ENCODE peak calls at places on chromosomes 16 and 17, in five cellular contexts. Z is heart left ventricle, R is stomach, D is uterus, I is transverse colon. S is an unnamed sample.

GRCh38 chr17:7650509-7651096 is at the start of gene ATP1B2:
- DNase-seq in I (peak; percentile 75), D (peak; percentile 83), Z (peak; percentile 77), R (peak; percentile 72), S (peak; percentile 97)

GRCh38 chr17:60712675-60713074 is 35.0 kb downstream of the BCAS3 start:
- DNase-seq in Z (no peak), D (no peak), R (no peak), I (no peak), S (no peak)

GRCh38 chr16:21599994-21600773 is 807 bp downstream of the METTL9 start:
- DNase-seq in D (no peak), R (no peak), Z (peak; percentile 30), I (no peak), S (peak; percentile 84)

GRCh38 chr16:19066988-19067348 is 446 bp upstream of the COQ7 start:
- DNase-seq in Z (no peak), D (no peak), R (no peak), I (no peak), S (no peak)

GRCh38 chr16:2341456-2342447 is 1.2 kb upstream of the ABCA3 start:
- DNase-seq in R (no peak), Z (no peak), I (peak; percentile 18), D (peak; percentile 30), S (no peak)

GRCh38 chr17:39927928-39928867 is 666 bp downstream of the LRRC3C start:
- DNase-seq in I (peak; percentile 46), D (peak; percentile 57), Z (peak; percentile 52), R (peak; percentile 46), S (peak; percentile 52)

GRCh38 chr17:64354824-64355535 is 35.7 kb downstream of the PECAM1 start:
- DNase-seq in R (no peak), D (no peak), I (no peak), Z (no peak), S (no peak)

GRCh38 chr17:39677581-39678339 is 9.5 kb downstream of the PNMT start:
- DNase-seq in I (no peak), D (no peak), Z (peak; percentile 81), R (no peak), S (no peak)

GRCh38 chr17:76670708-76671122 is 27.2 kb upstream of the ST6GALNAC1 start:
- DNase-seq in R (no peak), D (no peak), Z (no peak), I (no peak), S (no peak)

GRCh38 chr16:15539197-15539596 is 103.8 kb downstream of the MARF1 start:
- DNase-seq in D (no peak), I (peak; percentile 15), R (no peak), Z (no peak), S (peak; percentile 10)

GRCh38 chr17:74810699-74811485 is 34.7 kb upstream of the NAT9 start:
- DNase-seq in R (no peak), Z (no peak), I (no peak), D (no peak), S (no peak)

GRCh38 chr17:59355030-59355694 is 23.7 kb downstream of the YPEL2 start:
- DNase-seq in I (no peak), Z (no peak), D (no peak), R (no peak), S (no peak)

GRCh38 chr16:85663891-85664321 is 24.8 kb downstream of the GINS2 start:
- DNase-seq in I (peak; percentile 55), D (no peak), R (peak; percentile 82), Z (no peak), S (no peak)

GRCh38 chr17:18225562-18226283 is at the start of gene LLGL1:
- DNase-seq in I (no peak), R (no peak), D (no peak), Z (no peak), S (peak; percentile 49)

GRCh38 chr16:75402821-75403475 is 30.4 kb downstream of the CFDP1 start:
- DNase-seq in Z (no peak), I (no peak), R (no peak), D (no peak), S (peak; percentile 52)

GRCh38 chr17:79990051-79990592 is 45.5 kb downstream of the TBC1D16 start:
- DNase-seq in D (no peak), Z (no peak), I (peak; percentile 62), R (no peak), S (no peak)

GRCh38 chr17:45873728-45874127 is 20.6 kb upstream of the MAPT start:
- DNase-seq in I (no peak), D (no peak), R (no peak), Z (no peak), S (no peak)

GRCh38 chr16:31064882-31065461 is 9.1 kb downstream of the ZNF668 start:
- DNase-seq in I (no peak), R (no peak), D (peak; percentile 65), Z (peak; percentile 62), S (no peak)

GRCh38 chr16:47732806-47733150 is 271.6 kb downstream of the PHKB start:
- DNase-seq in I (no peak), Z (no peak), R (no peak), D (no peak), S (no peak)

GRCh38 chr17:33045236-33045635 is 53.6 kb downstream of the SPACA3 start:
- DNase-seq in Z (no peak), I (no peak), R (no peak), D (no peak), S (no peak)

GRCh38 chr16:69921125-69921524 is 30.0 kb upstream of the CLEC18A start:
- DNase-seq in R (no peak), D (no peak), I (no peak), Z (no peak), S (no peak)

GRCh38 chr16:23670137-23670776 is 8.4 kb upstream of the PLK1 start:
- DNase-seq in I (no peak), R (no peak), D (no peak), Z (no peak), S (no peak)

GRCh38 chr17:49603720-49604119 is 28.0 kb downstream of the NXPH3 start:
- DNase-seq in R (no peak), I (no peak), D (no peak), Z (no peak), S (peak; percentile 10)

GRCh38 chr17:51647873-51648272 is 387.5 kb downstream of the UTP18 start:
- DNase-seq in R (no peak), Z (no peak), D (no peak), I (no peak), S (no peak)

GRCh38 chr16:67873435-67874146 is 739 bp downstream of the EDC4 start:
- DNase-seq in I (peak; percentile 28), R (no peak), D (no peak), Z (no peak), S (peak; percentile 43)

GRCh38 chr16:10886739-10887269 is 9.8 kb downstream of the CIITA start:
- DNase-seq in Z (no peak), D (no peak), I (no peak), R (no peak), S (no peak)

GRCh38 chr16:57409870-57410585 is 5.5 kb downstream of the CCL17 start:
- DNase-seq in Z (no peak), D (no peak), I (no peak), R (no peak), S (no peak)

GRCh38 chr16:12426122-12426521 is 377.6 kb downstream of the CPPED1 start:
- DNase-seq in D (no peak), I (no peak), Z (no peak), R (no peak), S (no peak)

GRCh38 chr17:39578272-39578671 is 29.4 kb downstream of the NEUROD2 start:
- DNase-seq in I (no peak), R (no peak), Z (no peak), D (no peak), S (no peak)

GRCh38 chr16:88070989-88071625 is 119.9 kb downstream of the BANP start:
- DNase-seq in Z (no peak), R (no peak), I (no peak), D (no peak), S (no peak)

GRCh38 chr17:1931759-1932579 is 93.2 kb downstream of the RTN4RL1 start:
- DNase-seq in Z (peak; percentile 35), I (peak; percentile 25), D (no peak), R (peak; percentile 77), S (no peak)

DNA sequence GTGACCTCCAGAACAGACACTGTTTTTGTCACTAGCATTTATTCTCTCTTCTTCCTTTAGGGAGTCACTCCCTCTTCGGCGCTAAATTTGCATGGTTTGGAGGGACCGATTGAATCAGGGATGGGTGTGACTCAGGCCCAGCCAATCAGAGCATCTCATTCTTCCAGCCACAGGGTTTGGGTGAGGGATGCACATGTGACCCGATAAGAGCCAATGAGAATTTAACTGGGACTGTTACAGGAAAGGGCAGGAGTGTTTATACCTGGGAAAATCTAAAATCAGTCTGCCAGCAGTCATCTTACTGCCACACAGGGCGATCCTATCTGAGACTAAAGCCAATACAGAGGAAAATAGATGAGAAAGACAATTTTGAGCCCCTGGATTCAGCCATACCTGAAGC is 351.2 kb upstream of the ERCC4 start:
- DNase-seq in I (no peak), Z (no peak), R (no peak), D (no peak), S (no peak)
- TF ChIP-seq POLR2A in I (no peak), Z (no peak), R (no peak), D (no peak), S (no peak)

GRCh38 chr17:61927211-61928100 is at the start of gene INTS2:
- DNase-seq in R (peak; percentile 97), I (peak; percentile 97), D (peak; percentile 96), Z (peak; percentile 97), S (peak; percentile 97)
- TF ChIP-seq POLR2A in R (no peak), I (peak; percentile 70), D (peak; percentile 80), Z (peak; percentile 65), S (peak; percentile 94)

GRCh38 chr17:48594412-48595106 is 980 bp upstream of the HOXB5 start:
- DNase-seq in Z (no peak), D (no peak), R (no peak), I (no peak), S (no peak)

GRCh38 chr17:48592592-48592991 is 987 bp downstream of the HOXB5 start:
- DNase-seq in D (no peak), R (no peak), I (no peak), Z (no peak), S (peak; percentile 51)

GRCh38 chr17:48593126-48593829 is at the start of gene HOXB5:
- DNase-seq in D (no peak), I (no peak), Z (no peak), R (no peak), S (peak; percentile 62)

GRCh38 chr17:48595107-48595999 is 1.8 kb upstream of the HOXB5 start:
- DNase-seq in D (no peak), Z (no peak), R (no peak), I (no peak), S (no peak)

DNA sequence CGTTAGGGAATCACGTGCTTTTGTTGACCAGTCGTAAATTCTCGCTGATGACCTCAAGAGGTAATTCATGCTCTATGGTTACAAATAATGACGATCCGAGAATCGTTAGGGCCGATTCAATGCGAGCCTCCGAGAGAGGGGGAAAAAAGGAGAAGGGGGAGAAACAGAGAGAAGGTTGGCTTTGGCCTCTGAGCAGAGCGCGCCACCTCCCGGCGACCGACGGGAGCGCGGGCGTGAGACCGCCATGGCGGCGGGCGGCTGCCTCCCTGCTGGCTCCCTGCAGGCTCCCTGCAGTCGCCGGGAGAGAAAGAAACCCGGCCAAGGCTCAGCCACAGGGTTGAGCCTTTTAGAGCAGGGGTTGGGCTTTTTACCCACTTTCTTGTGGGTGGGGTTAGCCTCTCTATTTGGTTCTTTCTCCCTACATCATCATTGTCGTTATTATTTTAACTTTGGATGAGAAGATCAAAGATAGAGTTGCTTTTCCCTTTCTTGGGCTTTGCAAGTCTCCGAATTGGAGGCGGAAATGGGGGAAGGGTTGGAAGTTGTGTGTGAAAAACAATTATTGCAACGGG is 347 bp upstream of the HOXB5 start:
- DNase-seq in I (peak; percentile 79), Z (peak; percentile 76), D (peak; percentile 61), R (peak; percentile 74), S (peak; percentile 82)
- TF ChIP-seq POLR2A in I (no peak), Z (no peak), D (no peak), R (no peak), S (no peak)

GRCh38 chr17:67578058-67578457 is 139.7 kb upstream of the NOL11 start:
- DNase-seq in Z (no peak), D (no peak), R (no peak), I (no peak), S (no peak)
- TF ChIP-seq POLR2A in Z (no peak), D (no peak), R (no peak), I (no peak), S (no peak)